ENCODE peak calls at places on chromosomes 13 and 19, in eight cellular contexts. P, K, B, N, T, D, A and W are unnamed samples.

GRCh38 chr19:572891-573825 is 762 bp downstream of the BSG start:
- DNase-seq in K (no peak), B (peak; percentile 69), N (peak; percentile 50), A (peak; percentile 93), P (peak; percentile 60), T (peak; percentile 66), D (no peak), W (peak; percentile 43)

GRCh38 chr13:59354665-59355064 is 809.1 kb downstream of the DIAPH3 start:
- DNase-seq in N (no peak), B (no peak), T (no peak), P (no peak), A (no peak), D (no peak), K (no peak), W (no peak)

GRCh38 chr13:107716741-107717140 is 498.6 kb downstream of the LIG4 start:
- DNase-seq in T (no peak), N (no peak), P (no peak), K (no peak), A (no peak), B (no peak), D (no peak), W (no peak)

GRCh38 chr19:18368504-18369222 is 17.3 kb upstream of the GDF15 start:
- DNase-seq in T (no peak), A (no peak), N (no peak), K (no peak), B (no peak), D (no peak), P (no peak), W (no peak)

GRCh38 chr13:94416454-94417080 is 62.9 kb downstream of the DCT start:
- DNase-seq in K (no peak), N (peak; percentile 30), T (peak; percentile 52), A (no peak), P (no peak), B (no peak), D (peak; percentile 46), W (no peak)

GRCh38 chr19:39277598-39277997 is 9.4 kb downstream of the IFNL2 start:
- DNase-seq in B (peak; percentile 6), A (peak; percentile 43), D (no peak), T (no peak), P (no peak), N (no peak), K (no peak), W (no peak)

GRCh38 chr19:51887522-51888498 is at the start of gene ZNF577:
- DNase-seq in N (peak; percentile 82), B (peak; percentile 93), T (peak; percentile 93), P (peak; percentile 95), K (peak; percentile 89), D (peak; percentile 92), A (peak; percentile 97), W (peak; percentile 26)

GRCh38 chr19:39398297-39398864 is 7.2 kb downstream of the MED29 start:
- DNase-seq in N (peak; percentile 84), P (peak; percentile 80), D (no peak), T (peak; percentile 96), A (peak; percentile 97), B (peak; percentile 84), K (no peak), W (peak; percentile 83)

GRCh38 chr19:48625891-48626327 is 6.6 kb downstream of the SPHK2 start:
- DNase-seq in P (no peak), B (no peak), D (no peak), A (no peak), T (no peak), N (no peak), K (no peak), W (no peak)

GRCh38 chr13:57739791-57740190 is 108.2 kb downstream of the PCDH17 start:
- DNase-seq in D (no peak), B (no peak), P (peak; percentile 7), A (no peak), T (no peak), N (no peak), K (no peak), W (no peak)

GRCh38 chr13:75908137-75908536 is 272.0 kb downstream of the LMO7 start:
- DNase-seq in K (no peak), T (peak; percentile 30), B (peak; percentile 58), D (no peak), P (no peak), N (no peak), A (no peak), W (no peak)

GRCh38 chr13:107276936-107277335 is 709.0 kb upstream of the ARGLU1 start:
- DNase-seq in A (no peak), T (no peak), K (no peak), D (no peak), B (peak; percentile 19), N (no peak), P (peak; percentile 19), W (no peak)

GRCh38 chr13:99131410-99131809 is 69.2 kb upstream of the UBAC2 start:
- DNase-seq in T (no peak), P (no peak), K (no peak), A (no peak), D (no peak), B (no peak), N (no peak), W (no peak)

GRCh38 chr19:50319156-50319555 is 10.0 kb downstream of the KCNC3 start:
- DNase-seq in N (no peak), K (no peak), A (no peak), D (no peak), P (no peak), B (no peak), T (no peak), W (no peak)

GRCh38 chr13:65638572-65639168 is 1591.5 kb downstream of the PCDH9 start:
- DNase-seq in A (no peak), B (peak; percentile 78), N (peak; percentile 52), P (peak; percentile 61), K (no peak), T (peak; percentile 65), D (peak; percentile 40), W (peak; percentile 45)

GRCh38 chr19:15875075-15875474 is 22.8 kb downstream of the CYP4F2 start:
- DNase-seq in K (no peak), B (no peak), A (no peak), D (no peak), N (no peak), T (no peak), P (no peak), W (no peak)

GRCh38 chr13:24842533-24843278 is 78.7 kb downstream of the RNF17 start:
- DNase-seq in P (no peak), N (no peak), D (no peak), A (no peak), K (no peak), T (no peak), B (no peak), W (peak; percentile 4)

GRCh38 chr13:113493315-113493951 is 2.9 kb upstream of the DCUN1D2 start:
- DNase-seq in P (peak; percentile 96), T (peak; percentile 99), K (peak; percentile 55), B (peak; percentile 96), A (no peak), N (peak; percentile 54), D (no peak), W (peak; percentile 95)

DNA sequence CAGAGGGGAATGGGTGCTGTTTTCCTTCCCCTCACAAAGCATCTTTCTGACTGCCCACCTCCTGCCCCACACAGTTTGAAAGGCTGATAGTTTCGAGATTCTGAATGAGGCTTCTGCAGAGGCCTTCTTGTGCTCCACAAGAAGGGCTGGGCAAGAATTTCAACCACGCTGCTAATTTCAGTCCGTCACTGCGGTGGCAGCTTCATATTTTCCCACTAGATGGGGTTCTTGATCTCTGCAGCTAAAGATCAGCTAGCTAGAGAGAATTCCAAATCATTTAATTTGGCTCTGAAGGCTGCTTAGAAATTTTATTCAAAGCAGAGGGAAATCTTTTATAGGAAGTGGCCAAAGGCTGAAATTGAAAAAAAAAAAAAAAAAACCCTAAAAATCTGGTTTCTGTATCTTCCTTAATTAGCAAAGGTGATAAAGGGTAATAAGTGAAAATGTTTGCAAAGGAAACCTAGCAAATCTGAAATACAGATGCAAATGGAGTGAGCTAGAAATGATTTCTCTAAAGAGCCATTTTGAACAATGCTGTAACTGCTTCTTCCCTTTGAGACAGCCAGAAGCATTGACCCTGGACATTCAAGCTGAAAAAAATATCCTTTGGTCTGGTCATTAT is 38.0 kb upstream of the C13orf42 start:
- DNase-seq in A (no peak), P (peak; percentile 72), N (peak; percentile 11), K (peak; percentile 42), B (peak; percentile 85), D (peak; percentile 47), T (peak; percentile 60), W (peak; percentile 53)
- TF ChIP-seq CTCF in A (no peak), P (peak; percentile 78), N (no peak), K (peak; percentile 24), B (peak; percentile 86), D (peak; percentile 88), T (peak; percentile 74), W (peak; percentile 75)

DNA sequence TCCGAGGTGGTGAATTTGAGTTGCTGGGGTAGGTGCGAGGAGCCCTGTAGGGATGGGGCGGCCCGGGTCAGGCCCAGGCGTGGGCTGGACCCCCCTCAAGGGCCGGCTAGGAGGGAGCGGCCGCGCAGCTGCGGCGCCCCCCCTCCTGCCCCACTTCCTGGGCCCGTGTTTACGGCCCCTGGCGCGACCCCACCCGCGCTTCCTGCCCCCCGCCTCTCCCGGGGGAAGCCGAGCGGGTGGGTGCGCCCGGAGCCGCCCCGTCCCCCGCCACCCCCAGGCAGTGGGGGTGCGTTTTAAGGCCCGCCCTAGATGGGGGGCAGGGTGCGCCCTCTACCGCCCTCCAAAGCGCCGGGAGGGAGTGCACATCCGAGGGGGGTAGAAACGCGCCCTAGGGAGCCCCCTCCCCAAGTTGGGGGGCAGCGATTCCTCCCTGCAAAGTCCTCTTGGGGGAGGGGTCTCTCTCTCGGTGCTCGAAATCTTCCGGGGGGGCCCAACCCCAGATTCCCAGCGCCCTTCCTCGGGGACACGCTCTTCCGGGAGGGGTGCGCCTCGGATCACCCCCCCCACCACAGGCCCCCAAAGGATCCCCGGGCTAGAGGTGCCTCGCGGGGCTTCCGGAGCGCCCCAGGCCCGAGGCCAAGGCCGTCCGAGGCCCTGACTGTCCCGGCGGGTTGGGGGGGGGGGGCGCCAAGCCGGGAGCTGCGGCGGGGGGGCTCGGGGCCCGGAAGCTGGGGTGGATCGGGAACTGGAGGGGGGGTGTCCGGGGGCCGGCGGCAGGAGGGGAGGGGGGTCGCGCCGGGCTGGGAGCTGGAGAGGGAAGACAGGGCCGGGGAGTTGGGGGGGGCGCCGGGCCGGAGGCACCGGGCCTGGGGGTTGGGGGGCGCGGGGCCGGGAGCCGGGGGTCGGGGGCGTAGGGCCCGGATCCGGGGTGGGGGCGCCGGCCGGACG is 807 bp downstream of the TLE5 start:
- DNase-seq in K (peak; percentile 54), D (no peak), P (no peak), N (peak; percentile 85), T (no peak), A (peak; percentile 92), B (no peak), W (no peak)
- TF ChIP-seq CTCF in K (no peak), D (peak; percentile 17), P (peak; percentile 8), N (peak; percentile 41), T (peak; percentile 17), A (no peak), B (peak; percentile 27), W (peak; percentile 66)

GRCh38 chr19:29785955-29786589 is 25.7 kb upstream of the CCNE1 start:
- DNase-seq in P (no peak), B (no peak), T (no peak), A (no peak), N (peak; percentile 41), D (no peak), K (no peak), W (no peak)
- TF ChIP-seq CTCF in P (no peak), B (no peak), T (peak; percentile 21), A (no peak), N (peak; percentile 48), D (peak; percentile 40), K (no peak), W (peak; percentile 40)

DNA sequence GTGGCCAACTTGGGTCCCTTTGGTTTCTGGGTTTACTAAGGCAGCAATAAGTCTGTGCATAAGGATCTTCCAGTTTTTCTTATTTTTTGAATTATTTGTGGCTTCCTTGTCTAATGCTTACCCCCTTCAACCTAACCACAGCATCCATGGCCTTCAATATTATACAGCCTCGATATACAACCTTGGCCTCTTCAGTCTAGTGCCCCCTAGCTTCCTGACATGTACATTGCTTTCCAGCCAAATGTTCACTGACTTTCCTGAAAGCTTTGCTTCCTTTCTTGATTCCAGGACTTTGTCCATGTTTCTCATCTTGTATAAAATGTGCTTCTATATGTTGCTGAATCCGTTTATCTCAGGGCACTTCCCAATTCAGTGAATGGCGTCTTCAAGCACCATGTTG is 310.1 kb downstream of the OLFM4 start:
- DNase-seq in K (no peak), D (no peak), P (no peak), B (no peak), N (no peak), T (no peak), A (no peak), W (no peak)
- TF ChIP-seq CTCF in K (no peak), D (peak; percentile 26), P (no peak), B (no peak), N (no peak), T (no peak), A (no peak), W (peak; percentile 15)